ENCODE peak calls at places on chromosomes 12 and 14, in nine cellular contexts. K is stimulated activated CD4-positive, alpha-beta T cell treated with anti-CD3 and anti-CD28 coated beads, Interleukin-1b, Interleukin-23, amount 100 ng/mL, for 1 hour; C is HFFc6; J is GM10248; W is activated naive CD8-positive, alpha-beta T cell treated with anti-CD3 and anti-CD28 coated beads, Interleukin-2, amount 50 U/mL, for 16 hours; P is Karpas-422; E is NCI-H460; V is Kasumi-1; X is aorta. Z is an unnamed sample.

GRCh38 chr14:91405241-91405721 is 12.3 kb downstream of the CCDC88C start:
- DNase-seq in K (peak), C (no peak), J (no peak), W (no peak), P (no peak), E (no peak), V (no peak), X (no peak), Z (no peak)

GRCh38 chr12:65532744-65533143 is 254.3 kb downstream of the MSRB3 start:
- DNase-seq in K (no peak), C (peak), J (no peak), W (no peak), P (no peak), E (no peak), V (no peak), X (no peak), Z (peak)

GRCh38 chr12:21677622-21678277 is 20.1 kb upstream of the LDHB start:
- DNase-seq in K (no peak), C (peak), J (no peak), W (no peak), P (no peak), E (no peak), V (no peak), X (no peak), Z (no peak)

GRCh38 chr12:76277480-76277879 is 70.7 kb downstream of the BBS10 start:
- DNase-seq in K (no peak), C (peak), J (no peak), W (no peak), P (no peak), E (no peak), V (no peak), X (no peak), Z (no peak)

GRCh38 chr12:96571101-96571862 is 81.9 kb downstream of the CFAP54 start:
- DNase-seq in K (no peak), C (peak), J (peak), W (no peak), P (no peak), E (no peak), V (no peak), X (no peak), Z (no peak)

GRCh38 chr12:39043425-39043824 is 138.0 kb upstream of the CPNE8 start:
- DNase-seq in K (no peak), C (no peak), J (no peak), W (no peak), P (no peak), E (no peak), V (no peak), X (no peak), Z (no peak)

GRCh38 chr14:69034612-69035262 is 55.6 kb upstream of the ACTN1 start:
- DNase-seq in K (no peak), C (no peak), J (no peak), W (no peak), P (peak), E (no peak), V (no peak), X (no peak), Z (no peak)

GRCh38 chr14:62743569-62743968 is 301.7 kb downstream of the KCNH5 start:
- DNase-seq in K (no peak), C (no peak), J (no peak), W (no peak), P (no peak), E (no peak), V (no peak), X (no peak), Z (no peak)

GRCh38 chr12:47986832-47987231 is 17.4 kb downstream of the COL2A1 start:
- DNase-seq in K (no peak), C (no peak), J (no peak), W (no peak), P (no peak), E (no peak), V (no peak), X (no peak), Z (no peak)